ENCODE peak calls at places on chromosomes 7 and 10, in eight cellular contexts. X is IMR-90; L is effector memory CD4-positive, alpha-beta T cell; R is neuronal stem cell; A is kidney; Z is testis; Q is heart left ventricle; M is mesenchymal stem cell. P is an unnamed sample.

GRCh38 chr10:45370202-45370955 is 3.6 kb upstream of the ALOX5 start:
- DNase-seq in R (no peak), M (no peak), A (no peak), Z (no peak), X (no peak), L (no peak), Q (no peak), P (no peak)

GRCh38 chr7:93575555-93576397 is 1.3 kb upstream of the CALCR start:
- DNase-seq in R (no peak), Z (no peak), M (no peak), Q (no peak), L (no peak), A (peak; percentile 69), X (no peak), P (no peak)

GRCh38 chr10:75803816-75804576 is 372.6 kb downstream of the LRMDA start:
- DNase-seq in A (no peak), R (no peak), X (no peak), L (no peak), Z (no peak), M (no peak), Q (no peak), P (no peak)

GRCh38 chr10:50578949-50579348 is 44.8 kb downstream of the SGMS1 start:
- DNase-seq in M (no peak), Z (no peak), Q (no peak), A (no peak), L (no peak), R (no peak), X (no peak), P (no peak)

GRCh38 chr7:79241288-79242055 is 212.0 kb downstream of the MAGI2 start:
- DNase-seq in X (peak; percentile 82), R (no peak), A (no peak), Q (no peak), L (no peak), Z (no peak), M (peak; percentile 57), P (no peak)

GRCh38 chr10:27242473-27242950 is 1.9 kb upstream of the ACBD5 start:
- DNase-seq in L (no peak), M (no peak), A (no peak), Q (no peak), Z (no peak), R (no peak), X (no peak), P (no peak)

GRCh38 chr7:98236366-98237185 is 15.5 kb downstream of the TECPR1 start:
- DNase-seq in X (no peak), Q (no peak), L (no peak), A (no peak), M (no peak), Z (no peak), R (no peak), P (no peak)

GRCh38 chr7:27243340-27244163 is 950 bp downstream of the EVX1 start:
- DNase-seq in Q (no peak), Z (no peak), A (no peak), M (no peak), L (no peak), R (no peak), X (no peak), P (no peak)

GRCh38 chr10:12922117-12922900 is 79.2 kb downstream of the CCDC3 start:
- DNase-seq in Z (no peak), L (no peak), A (no peak), X (no peak), R (no peak), M (peak; percentile 33), Q (no peak), P (no peak)

GRCh38 chr10:94052901-94053638 is 59.3 kb downstream of the PLCE1 start:
- DNase-seq in Z (no peak), R (no peak), X (no peak), M (no peak), Q (no peak), L (no peak), A (no peak), P (no peak)

GRCh38 chr7:15848362-15848761 is 161.9 kb upstream of the MEOX2 start:
- DNase-seq in L (no peak), Z (no peak), R (no peak), M (peak; percentile 37), X (no peak), Q (no peak), A (no peak), P (no peak)

GRCh38 chr7:100370303-100370702 is 3.0 kb upstream of the PILRA start:
- DNase-seq in R (peak; percentile 23), A (peak; percentile 16), M (no peak), X (no peak), Z (no peak), L (no peak), Q (peak; percentile 19), P (no peak)

GRCh38 chr7:100367676-100368613 is 5.3 kb upstream of the PILRA start:
- DNase-seq in X (no peak), R (no peak), M (no peak), Q (peak; percentile 43), Z (no peak), L (no peak), A (peak; percentile 59), P (no peak)

GRCh38 chr7:100367251-100367620 is 6.1 kb upstream of the PILRA start:
- DNase-seq in Q (peak; percentile 39), R (no peak), L (no peak), M (no peak), A (peak; percentile 37), Z (no peak), X (no peak), P (no peak)

GRCh38 chr7:100370746-100371145 is 2.5 kb upstream of the PILRA start:
- DNase-seq in A (peak; percentile 15), R (no peak), X (no peak), L (no peak), Z (no peak), Q (peak; percentile 33), M (no peak), P (no peak)

DNA sequence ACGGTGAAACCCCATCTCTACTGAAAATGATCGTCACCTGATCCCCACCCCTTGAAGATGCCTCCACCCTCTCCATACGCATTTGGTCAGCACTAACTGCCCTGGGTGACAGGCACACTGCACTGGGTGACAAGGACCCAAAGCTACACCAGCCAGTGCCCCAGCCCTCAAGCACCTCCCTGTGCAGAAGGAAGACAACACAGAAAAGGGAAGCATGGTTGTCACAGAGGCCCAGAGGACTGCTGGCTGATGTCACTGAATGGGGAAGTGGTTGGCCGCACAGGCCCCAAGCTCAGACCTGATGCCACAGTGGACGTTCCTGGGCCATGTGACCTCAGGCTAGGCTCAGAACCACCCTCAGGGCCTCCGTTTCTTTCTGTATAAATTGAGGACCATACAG is 4.2 kb upstream of the PILRA start:
- DNase-seq in Q (peak; percentile 84), A (peak; percentile 77), Z (peak; percentile 49), R (no peak), L (no peak), X (no peak), M (no peak), P (no peak)
- H3K4me1 ChIP-seq in Q (no peaks in the 10 kb centered on the region), A (peaks cover under 1% of the 10 kb centered on the region), Z (peaks cover 21% of the 10 kb centered on the region), R (peaks cover 9% of the 10 kb centered on the region), L (no peaks in the 10 kb centered on the region), X (peaks cover 8% of the 10 kb centered on the region), M (peaks cover 14% of the 10 kb centered on the region), P (no peaks in the 10 kb centered on the region)

GRCh38 chr7:882336-883028 is 6.1 kb downstream of the GET4 start:
- DNase-seq in X (no peak), M (no peak), L (no peak), Q (peak; percentile 8), A (peak; percentile 56), Z (no peak), R (no peak), P (no peak)

GRCh38 chr7:881441-882234 is 5.3 kb downstream of the GET4 start:
- DNase-seq in M (no peak), Q (peak; percentile 16), R (no peak), L (no peak), Z (no peak), X (no peak), A (peak; percentile 9), P (no peak)

GRCh38 chr7:879706-880105 is 3.4 kb downstream of the GET4 start:
- DNase-seq in L (no peak), X (no peak), Q (peak; percentile 13), A (peak; percentile 42), M (no peak), Z (no peak), R (no peak), P (no peak)

GRCh38 chr7:879093-879492 is 2.7 kb downstream of the GET4 start:
- DNase-seq in X (no peak), A (peak; percentile 82), Q (peak; percentile 56), M (no peak), Z (no peak), R (no peak), L (no peak), P (no peak)

DNA sequence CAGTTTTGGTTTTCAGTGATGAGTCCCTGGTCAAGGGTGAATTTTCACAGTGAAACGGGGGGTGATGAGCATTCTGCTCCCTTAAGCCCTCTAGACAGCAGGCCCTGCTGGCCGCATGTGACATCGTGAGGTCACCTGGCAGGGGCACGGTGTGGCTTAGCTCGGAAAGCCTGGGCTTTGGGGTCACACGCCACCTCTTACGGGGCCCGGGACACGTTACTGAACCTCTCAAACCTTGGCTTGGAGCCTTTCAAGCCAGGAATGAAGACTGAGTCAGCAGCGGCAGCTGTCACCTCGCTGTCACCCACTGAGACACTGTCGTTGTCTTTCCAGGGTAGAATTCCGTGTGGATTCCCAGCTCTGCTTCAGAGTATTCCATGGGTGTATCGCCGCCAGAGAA is 4.1 kb downstream of the GET4 start:
- DNase-seq in R (no peak), X (no peak), L (no peak), M (no peak), Z (no peak), Q (peak; percentile 39), A (peak; percentile 53), P (no peak)
- H3K27ac ChIP-seq in R (no peak overlapping the region), X (no peak overlapping the region), L (no peak overlapping the region), M (no peak overlapping the region), Z (no peak overlapping the region), Q (no peak overlapping the region), A (no peak overlapping the region), P (no peak overlapping the region)

DNA sequence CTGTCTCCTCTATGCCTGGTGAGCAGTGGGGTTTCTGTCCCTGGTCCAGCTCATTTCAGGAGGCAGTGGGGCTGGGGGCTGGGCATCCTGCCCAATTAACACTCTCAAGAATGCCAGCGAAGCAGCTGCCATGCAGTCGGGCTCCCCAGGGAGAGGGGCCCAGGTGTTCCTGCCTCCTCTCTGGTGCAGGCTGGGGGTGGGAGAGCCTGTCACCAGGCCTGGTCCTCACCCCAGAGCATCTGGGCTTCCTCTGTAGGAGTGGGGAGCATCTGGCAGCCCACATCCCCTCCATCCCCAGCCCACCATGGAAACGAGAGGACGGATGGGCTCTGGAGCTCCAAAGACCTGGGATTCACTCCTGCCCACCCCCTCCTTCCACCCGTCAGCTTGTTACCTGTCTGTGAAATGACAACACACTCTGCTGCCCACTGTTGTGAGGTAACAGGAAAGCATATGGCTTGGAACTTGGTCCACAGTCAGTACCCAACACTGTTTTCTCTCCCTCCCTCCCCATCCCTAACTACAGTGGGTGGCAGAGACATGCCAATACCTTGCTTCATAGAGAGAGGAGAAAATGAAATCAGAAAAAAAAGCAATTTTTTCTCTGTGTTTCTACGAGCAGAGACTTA is 69.1 kb downstream of the SLIT1 start:
- DNase-seq in Z (no peak), M (no peak), X (no peak), L (no peak), Q (no peak), A (no peak), R (no peak), P (no peak)
- H3K4me1 ChIP-seq in Z (no peaks in the 10 kb centered on the region), M (no peaks in the 10 kb centered on the region), X (no peaks in the 10 kb centered on the region), L (no peaks in the 10 kb centered on the region), Q (no peaks in the 10 kb centered on the region), A (no peaks in the 10 kb centered on the region), R (peaks cover 3% of the 10 kb centered on the region), P (no peaks in the 10 kb centered on the region)

DNA sequence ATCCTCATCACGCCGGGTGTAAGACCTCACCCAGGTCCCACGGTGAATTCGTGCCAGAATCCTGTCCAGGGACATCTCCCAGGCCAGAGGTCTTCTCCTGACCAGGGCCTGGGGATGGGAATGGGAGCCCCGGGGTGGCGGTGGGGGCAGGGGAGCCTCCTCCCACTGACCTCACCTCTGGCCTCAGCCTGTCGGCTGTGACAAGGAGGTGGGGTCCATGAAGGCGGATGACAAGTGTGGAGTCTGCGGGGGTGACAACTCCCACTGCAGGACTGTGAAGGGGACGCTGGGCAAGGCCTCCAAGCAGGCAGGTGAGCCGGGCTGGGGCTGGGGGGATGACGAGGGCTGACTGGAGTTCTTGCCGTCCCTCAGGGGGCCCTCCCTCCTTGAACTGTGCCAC is 41.3 kb downstream of the TBATA start:
- DNase-seq in Q (peak; percentile 44), R (no peak), L (no peak), Z (no peak), M (no peak), A (peak; percentile 56), X (no peak), P (no peak)
- H3K27ac ChIP-seq in Q (no peak overlapping the region), R (no peak overlapping the region), L (no peak overlapping the region), Z (no peak overlapping the region), M (no peak overlapping the region), A (no peak overlapping the region), X (no peak overlapping the region), P (no peak overlapping the region)

P was measured in ovary.